ENCODE peak calls at places on chromosomes 12 and 14, in six cellular contexts. One of them, this sample, is unnamed.

GRCh38 chr12:50043854-50044253 is 13.5 kb upstream of the ASIC1 start:
- DNase-seq in H9: no peak
- DNase-seq in IMR-90: no peak
- DNase-seq in neuronal stem cell: no peak
- DNase-seq in H1: no peak
- DNase-seq in trophoblast cell: no peak
- DNase-seq in this sample: no peak

GRCh38 chr14:58243790-58244555 is 670 bp upstream of the PSMA3 start:
- DNase-seq in H9: no peak
- DNase-seq in IMR-90: no peak
- DNase-seq in neuronal stem cell: no peak
- DNase-seq in H1: no peak
- DNase-seq in trophoblast cell: peak; percentile 49
- DNase-seq in this sample: no peak

GRCh38 chr12:123024819-123025391 is 44.4 kb downstream of the ARL6IP4 start:
- DNase-seq in H9: no peak
- DNase-seq in IMR-90: peak; percentile 55
- DNase-seq in neuronal stem cell: no peak
- DNase-seq in H1: no peak
- DNase-seq in trophoblast cell: peak; percentile 86
- DNase-seq in this sample: peak; percentile 42

GRCh38 chr12:69243099-69244084 is 4.0 kb downstream of the CPSF6 start:
- DNase-seq in H9: no peak
- DNase-seq in IMR-90: no peak
- DNase-seq in neuronal stem cell: no peak
- DNase-seq in H1: no peak
- DNase-seq in trophoblast cell: no peak
- DNase-seq in this sample: no peak

GRCh38 chr12:110546339-110546738 is 36.8 kb downstream of the PPTC7 start:
- DNase-seq in H9: no peak
- DNase-seq in IMR-90: peak; percentile 94
- DNase-seq in neuronal stem cell: no peak
- DNase-seq in H1: no peak
- DNase-seq in trophoblast cell: peak; percentile 77
- DNase-seq in this sample: peak; percentile 89

GRCh38 chr14:64503184-64503433 is 529 bp downstream of the ZBTB25 start:
- DNase-seq in H9: no peak
- DNase-seq in IMR-90: no peak
- DNase-seq in neuronal stem cell: no peak
- DNase-seq in H1: no peak
- DNase-seq in trophoblast cell: no peak
- DNase-seq in this sample: no peak

GRCh38 chr12:41967668-41968649 is 176.7 kb downstream of the GXYLT1 start:
- DNase-seq in H9: peak; percentile 77
- DNase-seq in IMR-90: no peak
- DNase-seq in neuronal stem cell: peak; percentile 87
- DNase-seq in H1: peak; percentile 58
- DNase-seq in trophoblast cell: no peak
- DNase-seq in this sample: peak; percentile 32

GRCh38 chr14:59711083-59711482 is 134.5 kb upstream of the CCDC175 start:
- DNase-seq in H9: no peak
- DNase-seq in IMR-90: no peak
- DNase-seq in neuronal stem cell: no peak
- DNase-seq in H1: no peak
- DNase-seq in trophoblast cell: no peak
- DNase-seq in this sample: no peak

GRCh38 chr14:62943202-62943601 is 102.1 kb downstream of the KCNH5 start:
- DNase-seq in H9: no peak
- DNase-seq in IMR-90: peak; percentile 49
- DNase-seq in neuronal stem cell: no peak
- DNase-seq in H1: no peak
- DNase-seq in trophoblast cell: no peak
- DNase-seq in this sample: no peak

GRCh38 chr12:54439521-54440255 is 20.6 kb upstream of the ITGA5 start:
- DNase-seq in H9: no peak
- DNase-seq in IMR-90: peak; percentile 86
- DNase-seq in neuronal stem cell: no peak
- DNase-seq in H1: no peak
- DNase-seq in trophoblast cell: peak; percentile 82
- DNase-seq in this sample: peak; percentile 82

GRCh38 chr12:6457220-6457945 is 5.5 kb downstream of the TAPBPL start:
- DNase-seq in H9: no peak
- DNase-seq in IMR-90: no peak
- DNase-seq in neuronal stem cell: no peak
- DNase-seq in H1: no peak
- DNase-seq in trophoblast cell: no peak
- DNase-seq in this sample: no peak

GRCh38 chr14:53113992-53114391 is 39.1 kb downstream of the DDHD1 start:
- DNase-seq in H9: peak; percentile 32
- DNase-seq in IMR-90: no peak
- DNase-seq in neuronal stem cell: no peak
- DNase-seq in H1: no peak
- DNase-seq in trophoblast cell: no peak
- DNase-seq in this sample: no peak

GRCh38 chr14:101584049-101584859 is 23.0 kb downstream of the DIO3 start:
- DNase-seq in H9: no peak
- DNase-seq in IMR-90: no peak
- DNase-seq in neuronal stem cell: no peak
- DNase-seq in H1: no peak
- DNase-seq in trophoblast cell: peak; percentile 15
- DNase-seq in this sample: no peak

GRCh38 chr14:101585211-101585610 is 23.9 kb downstream of the DIO3 start:
- DNase-seq in H9: no peak
- DNase-seq in IMR-90: no peak
- DNase-seq in neuronal stem cell: no peak
- DNase-seq in H1: no peak
- DNase-seq in trophoblast cell: no peak
- DNase-seq in this sample: no peak

GRCh38 chr14:101583006-101583708 is 21.9 kb downstream of the DIO3 start:
- DNase-seq in H9: no peak
- DNase-seq in IMR-90: no peak
- DNase-seq in neuronal stem cell: no peak
- DNase-seq in H1: no peak
- DNase-seq in trophoblast cell: no peak
- DNase-seq in this sample: no peak

GRCh38 chr14:101582294-101582693 is 21.0 kb downstream of the DIO3 start:
- DNase-seq in H9: no peak
- DNase-seq in IMR-90: no peak
- DNase-seq in neuronal stem cell: no peak
- DNase-seq in H1: no peak
- DNase-seq in trophoblast cell: no peak
- DNase-seq in this sample: no peak

GRCh38 chr14:101583709-101584048 is 22.4 kb downstream of the DIO3 start:
- DNase-seq in H9: no peak
- DNase-seq in IMR-90: no peak
- DNase-seq in neuronal stem cell: no peak
- DNase-seq in H1: no peak
- DNase-seq in trophoblast cell: no peak
- DNase-seq in this sample: no peak
- H2AFZ ChIP-seq in H9: no peak overlapping the region
- H2AFZ ChIP-seq in IMR-90: no peak overlapping the region
- H2AFZ ChIP-seq in neuronal stem cell: no peak overlapping the region
- H2AFZ ChIP-seq in H1: no peak overlapping the region
- H2AFZ ChIP-seq in trophoblast cell: no peak overlapping the region
- H2AFZ ChIP-seq in this sample: no peak overlapping the region

GRCh38 chr14:23538049-23538718 is 13.4 kb downstream of the ZFHX2 start:
- DNase-seq in H9: no peak
- DNase-seq in IMR-90: no peak
- DNase-seq in neuronal stem cell: no peak
- DNase-seq in H1: no peak
- DNase-seq in trophoblast cell: no peak
- DNase-seq in this sample: no peak
- H2BK5ac ChIP-seq in H9: peak overlapping the region; percentile 73
- H2BK5ac ChIP-seq in IMR-90: no peak overlapping the region
- H2BK5ac ChIP-seq in neuronal stem cell: no peak overlapping the region
- H2BK5ac ChIP-seq in H1: peak overlapping the region; percentile 100
- H2BK5ac ChIP-seq in trophoblast cell: no peak overlapping the region
- H2BK5ac ChIP-seq in this sample: no peak overlapping the region

DNA sequence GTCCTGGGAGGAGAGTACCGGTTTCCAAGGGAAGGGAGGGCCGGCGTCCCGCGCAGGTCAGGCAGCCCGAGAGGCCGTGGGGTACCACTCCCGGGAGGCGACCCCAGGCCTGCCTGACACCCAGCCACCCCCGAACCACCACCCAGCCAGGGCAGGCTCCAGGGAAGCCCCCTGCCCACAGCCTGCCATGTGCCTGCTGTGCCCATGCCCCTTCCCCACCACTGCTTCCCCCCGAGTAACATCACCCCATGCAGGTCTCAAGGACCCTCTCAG is 2.3 kb downstream of the NUDT14 start:
- DNase-seq in H9: no peak
- DNase-seq in IMR-90: no peak
- DNase-seq in neuronal stem cell: no peak
- DNase-seq in H1: no peak
- DNase-seq in trophoblast cell: no peak
- DNase-seq in this sample: no peak
- H4K91ac ChIP-seq in H9: no peak overlapping the region
- H4K91ac ChIP-seq in IMR-90: no peak overlapping the region
- H4K91ac ChIP-seq in neuronal stem cell: no peak overlapping the region
- H4K91ac ChIP-seq in H1: no peak overlapping the region
- H4K91ac ChIP-seq in trophoblast cell: no peak overlapping the region
- H4K91ac ChIP-seq in this sample: no peak overlapping the region

DNA sequence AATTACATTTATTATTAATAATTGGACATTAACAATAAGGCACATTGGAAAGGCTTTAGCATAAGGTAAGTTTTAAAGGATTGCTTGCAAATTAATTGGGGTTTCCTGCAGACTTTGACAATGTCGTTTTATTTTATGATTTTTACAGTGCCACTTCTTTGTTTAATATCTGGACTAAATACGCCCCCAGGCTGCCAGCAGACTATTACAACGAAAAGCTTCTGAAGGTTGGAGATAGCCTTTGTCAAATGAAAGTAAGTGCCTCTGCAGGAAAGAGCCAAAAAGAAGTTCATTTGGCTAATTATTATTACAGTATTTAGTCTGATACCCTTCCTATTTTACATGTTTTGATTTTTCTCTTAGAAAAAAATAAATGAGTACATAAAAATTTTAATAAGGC is 11.3 kb downstream of the CFAP54 start:
- DNase-seq in H9: no peak
- DNase-seq in IMR-90: peak; percentile 40
- DNase-seq in neuronal stem cell: no peak
- DNase-seq in H1: no peak
- DNase-seq in trophoblast cell: no peak
- DNase-seq in this sample: no peak
- H2AFZ ChIP-seq in H9: no peak overlapping the region
- H2AFZ ChIP-seq in IMR-90: no peak overlapping the region
- H2AFZ ChIP-seq in neuronal stem cell: peak overlapping the region; percentile 69
- H2AFZ ChIP-seq in H1: no peak overlapping the region
- H2AFZ ChIP-seq in trophoblast cell: no peak overlapping the region
- H2AFZ ChIP-seq in this sample: no peak overlapping the region

GRCh38 chr12:46507766-46508165 is 135.2 kb upstream of the SLC38A2 start:
- DNase-seq in H9: no peak
- DNase-seq in IMR-90: no peak
- DNase-seq in neuronal stem cell: no peak
- DNase-seq in H1: no peak
- DNase-seq in trophoblast cell: no peak
- DNase-seq in this sample: no peak

GRCh38 chr12:46503637-46504036 is 131.1 kb upstream of the SLC38A2 start:
- DNase-seq in H9: no peak
- DNase-seq in IMR-90: no peak
- DNase-seq in neuronal stem cell: no peak
- DNase-seq in H1: no peak
- DNase-seq in trophoblast cell: no peak
- DNase-seq in this sample: no peak

GRCh38 chr12:46506961-46507360 is 134.4 kb upstream of the SLC38A2 start:
- DNase-seq in H9: no peak
- DNase-seq in IMR-90: no peak
- DNase-seq in neuronal stem cell: no peak
- DNase-seq in H1: no peak
- DNase-seq in trophoblast cell: no peak
- DNase-seq in this sample: no peak

GRCh38 chr12:46506198-46506597 is 133.6 kb upstream of the SLC38A2 start:
- DNase-seq in H9: no peak
- DNase-seq in IMR-90: no peak
- DNase-seq in neuronal stem cell: no peak
- DNase-seq in H1: no peak
- DNase-seq in trophoblast cell: no peak
- DNase-seq in this sample: no peak

GRCh38 chr12:46504494-46504893 is 131.9 kb upstream of the SLC38A2 start:
- DNase-seq in H9: no peak
- DNase-seq in IMR-90: no peak
- DNase-seq in neuronal stem cell: no peak
- DNase-seq in H1: no peak
- DNase-seq in trophoblast cell: no peak
- DNase-seq in this sample: no peak
- H2BK5ac ChIP-seq in H9: no peak overlapping the region
- H2BK5ac ChIP-seq in IMR-90: no peak overlapping the region
- H2BK5ac ChIP-seq in neuronal stem cell: no peak overlapping the region
- H2BK5ac ChIP-seq in H1: no peak overlapping the region
- H2BK5ac ChIP-seq in trophoblast cell: no peak overlapping the region
- H2BK5ac ChIP-seq in this sample: no peak overlapping the region

GRCh38 chr12:92075425-92075891 is 70.2 kb downstream of the BTG1 start:
- DNase-seq in H9: no peak
- DNase-seq in IMR-90: peak; percentile 72
- DNase-seq in neuronal stem cell: no peak
- DNase-seq in H1: no peak
- DNase-seq in trophoblast cell: peak; percentile 87
- DNase-seq in this sample: peak; percentile 65

GRCh38 chr12:92076106-92076505 is 69.5 kb downstream of the BTG1 start:
- DNase-seq in H9: no peak
- DNase-seq in IMR-90: no peak
- DNase-seq in neuronal stem cell: no peak
- DNase-seq in H1: no peak
- DNase-seq in trophoblast cell: peak; percentile 34
- DNase-seq in this sample: no peak

GRCh38 chr12:92079054-92079385 is 66.6 kb downstream of the BTG1 start:
- DNase-seq in H9: no peak
- DNase-seq in IMR-90: no peak
- DNase-seq in neuronal stem cell: no peak
- DNase-seq in H1: no peak
- DNase-seq in trophoblast cell: no peak
- DNase-seq in this sample: no peak

GRCh38 chr12:92078167-92079053 is 67.2 kb downstream of the BTG1 start:
- DNase-seq in H9: no peak
- DNase-seq in IMR-90: peak; percentile 96
- DNase-seq in neuronal stem cell: no peak
- DNase-seq in H1: no peak
- DNase-seq in trophoblast cell: peak; percentile 23
- DNase-seq in this sample: peak; percentile 88

GRCh38 chr12:92077530-92077929 is 68.1 kb downstream of the BTG1 start:
- DNase-seq in H9: no peak
- DNase-seq in IMR-90: no peak
- DNase-seq in neuronal stem cell: no peak
- DNase-seq in H1: no peak
- DNase-seq in trophoblast cell: no peak
- DNase-seq in this sample: no peak
- H4K91ac ChIP-seq in H9: no peak overlapping the region
- H4K91ac ChIP-seq in IMR-90: peak overlapping the region; percentile 97
- H4K91ac ChIP-seq in neuronal stem cell: no peak overlapping the region
- H4K91ac ChIP-seq in H1: no peak overlapping the region
- H4K91ac ChIP-seq in trophoblast cell: no peak overlapping the region
- H4K91ac ChIP-seq in this sample: peak overlapping the region; percentile 18

GRCh38 chr12:62719027-62719426 is 215.9 kb downstream of the PPM1H start:
- DNase-seq in H9: no peak
- DNase-seq in IMR-90: no peak
- DNase-seq in neuronal stem cell: no peak
- DNase-seq in H1: no peak
- DNase-seq in trophoblast cell: no peak
- DNase-seq in this sample: no peak
- H2AFZ ChIP-seq in H9: no peak overlapping the region
- H2AFZ ChIP-seq in IMR-90: no peak overlapping the region
- H2AFZ ChIP-seq in neuronal stem cell: no peak overlapping the region
- H2AFZ ChIP-seq in H1: no peak overlapping the region
- H2AFZ ChIP-seq in trophoblast cell: no peak overlapping the region
- H2AFZ ChIP-seq in this sample: no peak overlapping the region